ENCODE peak calls at places on chromosome 1, in five cellular contexts. One of them, this sample, is unnamed.

GRCh38 chr1:83769594-83770321 is 229.2 kb downstream of the TTLL7 start:
- DNase-seq in HCT116: no peak
- DNase-seq in suprapubic skin: no peak
- DNase-seq in prostate gland: no peak
- DNase-seq in transverse colon: no peak
- DNase-seq in this sample: no peak

GRCh38 chr1:116420417-116421200 is 47.6 kb downstream of the ATP1A1 start:
- DNase-seq in HCT116: no peak
- DNase-seq in suprapubic skin: no peak
- DNase-seq in prostate gland: no peak
- DNase-seq in transverse colon: no peak
- DNase-seq in this sample: no peak

GRCh38 chr1:54403808-54404261 is 2.4 kb downstream of the SSBP3 start:
- DNase-seq in HCT116: no peak
- DNase-seq in suprapubic skin: no peak
- DNase-seq in prostate gland: no peak
- DNase-seq in transverse colon: no peak
- DNase-seq in this sample: no peak

GRCh38 chr1:30633294-30633693 is 90.1 kb downstream of the MATN1 start:
- DNase-seq in HCT116: no peak
- DNase-seq in suprapubic skin: no peak
- DNase-seq in prostate gland: no peak
- DNase-seq in transverse colon: no peak
- DNase-seq in this sample: no peak

GRCh38 chr1:27192039-27192529 is 37.2 kb upstream of the SLC9A1 start:
- DNase-seq in HCT116: peak
- DNase-seq in suprapubic skin: no peak
- DNase-seq in prostate gland: no peak
- DNase-seq in transverse colon: peak
- DNase-seq in this sample: peak

GRCh38 chr1:85550784-85551516 is 29.6 kb upstream of the CCN1 start:
- DNase-seq in HCT116: no peak
- DNase-seq in suprapubic skin: no peak
- DNase-seq in prostate gland: peak
- DNase-seq in transverse colon: no peak
- DNase-seq in this sample: no peak

GRCh38 chr1:89198081-89198480 is 661 bp downstream of the GBP4 start:
- DNase-seq in HCT116: no peak
- DNase-seq in suprapubic skin: no peak
- DNase-seq in prostate gland: no peak
- DNase-seq in transverse colon: no peak
- DNase-seq in this sample: no peak

GRCh38 chr1:166379447-166379846 is 212.6 kb upstream of the FAM78B start:
- DNase-seq in HCT116: no peak
- DNase-seq in suprapubic skin: no peak
- DNase-seq in prostate gland: no peak
- DNase-seq in transverse colon: no peak
- DNase-seq in this sample: no peak

GRCh38 chr1:65581120-65581519 is 160.7 kb downstream of the LEPR start:
- DNase-seq in HCT116: no peak
- DNase-seq in suprapubic skin: no peak
- DNase-seq in prostate gland: no peak
- DNase-seq in transverse colon: no peak
- DNase-seq in this sample: no peak

GRCh38 chr1:228986093-228986904 is 251.0 kb downstream of the RHOU start:
- DNase-seq in HCT116: no peak
- DNase-seq in suprapubic skin: no peak
- DNase-seq in prostate gland: peak
- DNase-seq in transverse colon: peak
- DNase-seq in this sample: peak

GRCh38 chr1:203771901-203772301 is 6.9 kb downstream of the LAX1 start:
- DNase-seq in HCT116: no peak
- DNase-seq in suprapubic skin: no peak
- DNase-seq in prostate gland: no peak
- DNase-seq in transverse colon: no peak
- DNase-seq in this sample: no peak

GRCh38 chr1:89277725-89278124 is 5.1 kb upstream of the GBP5 start:
- DNase-seq in HCT116: no peak
- DNase-seq in suprapubic skin: no peak
- DNase-seq in prostate gland: no peak
- DNase-seq in transverse colon: no peak
- DNase-seq in this sample: no peak

GRCh38 chr1:111602974-111603373 is 16.6 kb upstream of the RAP1A start:
- DNase-seq in HCT116: no peak
- DNase-seq in suprapubic skin: no peak
- DNase-seq in prostate gland: no peak
- DNase-seq in transverse colon: no peak
- DNase-seq in this sample: no peak

GRCh38 chr1:28078680-28079626 is 9.5 kb downstream of the EYA3 start:
- DNase-seq in HCT116: peak
- DNase-seq in suprapubic skin: no peak
- DNase-seq in prostate gland: no peak
- DNase-seq in transverse colon: no peak
- DNase-seq in this sample: no peak

GRCh38 chr1:39170731-39171375 is 33.6 kb upstream of the MACF1 start:
- DNase-seq in HCT116: no peak
- DNase-seq in suprapubic skin: no peak
- DNase-seq in prostate gland: no peak
- DNase-seq in transverse colon: no peak
- DNase-seq in this sample: no peak

GRCh38 chr1:75548721-75549480 is 62.0 kb downstream of the SLC44A5 start:
- DNase-seq in HCT116: no peak
- DNase-seq in suprapubic skin: no peak
- DNase-seq in prostate gland: no peak
- DNase-seq in transverse colon: no peak
- DNase-seq in this sample: no peak

GRCh38 chr1:230459463-230459862 is 33.3 kb upstream of the PGBD5 start:
- DNase-seq in HCT116: no peak
- DNase-seq in suprapubic skin: no peak
- DNase-seq in prostate gland: no peak
- DNase-seq in transverse colon: peak
- DNase-seq in this sample: no peak

GRCh38 chr1:41504126-41505035 is 19.9 kb upstream of the EDN2 start:
- DNase-seq in HCT116: peak
- DNase-seq in suprapubic skin: no peak
- DNase-seq in prostate gland: no peak
- DNase-seq in transverse colon: no peak
- DNase-seq in this sample: no peak

GRCh38 chr1:231931146-231931545 is 304.6 kb downstream of the DISC1 start:
- DNase-seq in HCT116: no peak
- DNase-seq in suprapubic skin: no peak
- DNase-seq in prostate gland: no peak
- DNase-seq in transverse colon: no peak
- DNase-seq in this sample: no peak

GRCh38 chr1:198548890-198549289 is 8.4 kb upstream of the ATP6V1G3 start:
- DNase-seq in HCT116: no peak
- DNase-seq in suprapubic skin: no peak
- DNase-seq in prostate gland: no peak
- DNase-seq in transverse colon: no peak
- DNase-seq in this sample: no peak

GRCh38 chr1:7705048-7705907 is 65.8 kb upstream of the VAMP3 start:
- DNase-seq in HCT116: no peak
- DNase-seq in suprapubic skin: no peak
- DNase-seq in prostate gland: peak
- DNase-seq in transverse colon: peak
- DNase-seq in this sample: peak

DNA sequence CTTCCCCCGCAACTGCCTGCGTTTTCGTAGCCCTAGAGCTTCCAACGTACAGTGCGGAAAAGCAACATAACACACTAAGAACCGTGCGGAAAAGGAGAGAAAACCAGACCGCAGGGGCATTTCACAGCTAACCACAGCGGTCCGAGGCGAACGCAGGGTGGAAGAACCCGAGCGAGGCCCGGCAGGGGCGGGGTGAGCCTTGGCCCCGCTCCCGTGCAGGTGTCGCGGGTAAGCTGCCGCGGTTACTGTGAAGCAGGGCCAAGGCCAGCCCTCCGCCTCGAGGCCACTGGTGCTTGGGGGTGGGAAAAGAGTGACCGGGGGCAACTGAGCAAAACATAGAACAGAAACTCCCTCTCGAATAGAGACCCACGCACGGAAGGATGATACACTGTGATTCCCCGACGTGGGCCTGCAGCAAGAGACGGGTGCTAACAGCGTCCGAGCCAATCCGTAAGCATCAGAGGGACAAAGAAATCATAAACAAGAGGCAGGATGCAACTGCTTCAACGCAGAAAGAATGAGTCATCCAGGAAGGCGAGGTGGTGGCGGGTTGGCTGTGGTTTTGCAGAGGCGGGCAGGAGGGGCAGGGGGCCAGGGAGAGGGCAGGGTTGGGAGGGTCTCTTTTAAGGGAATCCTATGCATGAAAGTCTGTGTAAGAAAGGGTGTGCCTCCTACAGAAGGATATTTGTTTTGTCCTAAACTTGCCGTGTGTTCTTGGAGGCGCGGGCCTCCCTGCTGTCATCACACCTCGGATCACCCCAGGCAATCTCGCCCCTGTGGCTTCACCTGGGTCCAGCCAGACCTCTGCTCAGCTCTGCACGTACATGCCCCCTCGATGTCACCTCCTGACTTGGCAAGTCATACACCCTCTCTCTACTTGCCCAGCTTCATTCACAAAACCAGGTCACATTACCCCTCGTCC is 7.3 kb downstream of the GNG4 start:
- DNase-seq in HCT116: peak
- DNase-seq in suprapubic skin: no peak
- DNase-seq in prostate gland: peak
- DNase-seq in transverse colon: no peak
- DNase-seq in this sample: peak
- H3K4me3 ChIP-seq in HCT116: peak
- H3K4me3 ChIP-seq in suprapubic skin: peak
- H3K4me3 ChIP-seq in prostate gland: peak
- H3K4me3 ChIP-seq in transverse colon: peak
- H3K4me3 ChIP-seq in this sample: peak

GRCh38 chr1:156662588-156663055 is 14.6 kb downstream of the NES start:
- DNase-seq in HCT116: no peak
- DNase-seq in suprapubic skin: no peak
- DNase-seq in prostate gland: no peak
- DNase-seq in transverse colon: no peak
- DNase-seq in this sample: no peak

GRCh38 chr1:156665539-156665938 is 11.7 kb downstream of the NES start:
- DNase-seq in HCT116: no peak
- DNase-seq in suprapubic skin: no peak
- DNase-seq in prostate gland: no peak
- DNase-seq in transverse colon: no peak
- DNase-seq in this sample: no peak

GRCh38 chr1:156664949-156665411 is 12.2 kb downstream of the NES start:
- DNase-seq in HCT116: no peak
- DNase-seq in suprapubic skin: no peak
- DNase-seq in prostate gland: no peak
- DNase-seq in transverse colon: peak
- DNase-seq in this sample: no peak

GRCh38 chr1:156663178-156663577 is 14.0 kb downstream of the NES start:
- DNase-seq in HCT116: no peak
- DNase-seq in suprapubic skin: no peak
- DNase-seq in prostate gland: no peak
- DNase-seq in transverse colon: no peak
- DNase-seq in this sample: no peak

GRCh38 chr1:156664046-156664948 is 12.9 kb downstream of the NES start:
- DNase-seq in HCT116: no peak
- DNase-seq in suprapubic skin: no peak
- DNase-seq in prostate gland: no peak
- DNase-seq in transverse colon: no peak
- DNase-seq in this sample: no peak
- TF ChIP-seq POLR2AphosphoS5 in HCT116: no peak
- TF ChIP-seq POLR2AphosphoS5 in suprapubic skin: no peak
- TF ChIP-seq POLR2AphosphoS5 in prostate gland: no peak
- TF ChIP-seq POLR2AphosphoS5 in transverse colon: no peak
- TF ChIP-seq POLR2AphosphoS5 in this sample: no peak

GRCh38 chr1:943545-944340 is 15.3 kb downstream of the NOC2L start:
- DNase-seq in HCT116: no peak
- DNase-seq in suprapubic skin: no peak
- DNase-seq in prostate gland: no peak
- DNase-seq in transverse colon: no peak
- DNase-seq in this sample: no peak

GRCh38 chr1:944341-945325 is 14.4 kb downstream of the NOC2L start:
- DNase-seq in HCT116: no peak
- DNase-seq in suprapubic skin: no peak
- DNase-seq in prostate gland: no peak
- DNase-seq in transverse colon: no peak
- DNase-seq in this sample: no peak

GRCh38 chr1:942411-942821 is 16.6 kb downstream of the NOC2L start:
- DNase-seq in HCT116: no peak
- DNase-seq in suprapubic skin: no peak
- DNase-seq in prostate gland: no peak
- DNase-seq in transverse colon: no peak
- DNase-seq in this sample: no peak

GRCh38 chr1:941588-942383 is 17.3 kb downstream of the NOC2L start:
- DNase-seq in HCT116: no peak
- DNase-seq in suprapubic skin: no peak
- DNase-seq in prostate gland: no peak
- DNase-seq in transverse colon: peak
- DNase-seq in this sample: peak

GRCh38 chr1:942864-943533 is 16.1 kb downstream of the NOC2L start:
- DNase-seq in HCT116: no peak
- DNase-seq in suprapubic skin: no peak
- DNase-seq in prostate gland: no peak
- DNase-seq in transverse colon: peak
- DNase-seq in this sample: no peak
- TF ChIP-seq POLR2A in HCT116: no peak
- TF ChIP-seq POLR2A in suprapubic skin: no peak
- TF ChIP-seq POLR2A in prostate gland: no peak
- TF ChIP-seq POLR2A in transverse colon: no peak
- TF ChIP-seq POLR2A in this sample: no peak

DNA sequence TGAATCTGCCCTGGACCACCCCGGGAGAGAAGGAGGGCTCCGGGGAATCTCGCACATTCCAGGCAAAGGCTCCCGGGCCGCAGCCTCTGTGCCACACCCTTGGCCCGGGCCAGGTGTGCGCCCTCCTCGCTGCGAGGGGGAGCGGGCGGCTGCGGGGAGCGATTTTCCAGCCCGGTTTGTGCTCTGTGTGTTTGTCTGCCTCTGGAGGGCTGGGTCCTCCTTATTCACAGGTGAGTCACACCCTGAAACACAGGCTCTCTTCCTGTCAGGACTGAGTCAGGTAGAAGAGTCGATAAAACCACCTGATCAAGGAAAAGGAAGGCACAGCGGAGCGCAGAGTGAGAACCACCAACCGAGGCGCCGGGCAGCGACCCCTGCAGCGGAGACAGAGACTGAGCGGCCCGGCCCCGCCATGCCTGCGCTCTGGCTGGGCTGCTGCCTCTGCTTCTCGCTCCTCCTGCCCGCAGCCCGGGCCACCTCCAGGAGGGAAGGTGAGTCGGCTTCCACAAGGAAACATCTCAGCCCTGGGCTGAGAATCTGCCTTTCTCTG is at the start of gene LAMC2:
- DNase-seq in HCT116: peak
- DNase-seq in suprapubic skin: no peak
- DNase-seq in prostate gland: peak
- DNase-seq in transverse colon: peak
- DNase-seq in this sample: peak
- H3K4me3 ChIP-seq in HCT116: peak
- H3K4me3 ChIP-seq in suprapubic skin: peak
- H3K4me3 ChIP-seq in prostate gland: peak
- H3K4me3 ChIP-seq in transverse colon: peak
- H3K4me3 ChIP-seq in this sample: peak

This sample was measured in stomach.